ENCODE peak calls at places on chromosomes 13 and 19, in five cellular contexts. W is neuronal stem cell, F is tibial nerve, V is sigmoid colon, B is mesendoderm. L is an unnamed sample.

GRCh38 chr19:4914736-4915501 is 5.6 kb downstream of the UHRF1 start:
- DNase-seq in B (peak; percentile 40), V (no peak), W (no peak), F (no peak), L (no peak)

GRCh38 chr13:37039908-37040307 is 19.6 kb downstream of the SUPT20H start:
- DNase-seq in V (no peak), B (no peak), F (no peak), W (no peak), L (no peak)

GRCh38 chr13:39463611-39464010 is 139.4 kb downstream of the LHFPL6 start:
- DNase-seq in F (no peak), B (no peak), W (no peak), V (no peak), L (no peak)

GRCh38 chr13:23992722-23993438 is 95.6 kb upstream of the C1QTNF9B start:
- DNase-seq in F (no peak), W (no peak), V (no peak), B (no peak), L (no peak)

GRCh38 chr13:99654076-99654475 is 152.8 kb downstream of the TM9SF2 start:
- DNase-seq in B (no peak), W (no peak), V (no peak), F (no peak), L (no peak)

GRCh38 chr13:98856983-98857382 is 104.5 kb upstream of the SLC15A1 start:
- DNase-seq in W (no peak), F (no peak), V (no peak), B (no peak), L (no peak)

GRCh38 chr13:93450226-93450625 is 223.6 kb downstream of the GPC6 start:
- DNase-seq in W (no peak), B (no peak), V (no peak), F (no peak), L (no peak)

GRCh38 chr19:51676566-51677083 is 16.5 kb upstream of the SPACA6 start:
- DNase-seq in V (no peak), F (no peak), B (no peak), W (no peak), L (no peak)

GRCh38 chr19:3690551-3691371 is 9.5 kb downstream of the PIP5K1C start:
- DNase-seq in W (no peak), F (no peak), B (no peak), V (no peak), L (no peak)

GRCh38 chr13:62357887-62358645 is 942.4 kb upstream of the PCDH20 start:
- DNase-seq in B (peak; percentile 94), F (no peak), V (no peak), W (peak; percentile 77), L (no peak)

GRCh38 chr19:36142046-36142445 is 2.2 kb downstream of the CAPNS1 start:
- DNase-seq in V (no peak), W (no peak), F (no peak), B (no peak), L (no peak)

GRCh38 chr13:29884671-29885424 is 34.4 kb upstream of the UBL3 start:
- DNase-seq in F (no peak), W (peak; percentile 53), B (peak; percentile 90), V (no peak), L (no peak)

GRCh38 chr13:110070511-110071120 is 236.3 kb downstream of the COL4A1 start:
- DNase-seq in F (no peak), V (no peak), B (no peak), W (no peak), L (no peak)

GRCh38 chr13:114107686-114108081 is 24.7 kb downstream of the RASA3 start:
- DNase-seq in W (no peak), V (peak; percentile 65), B (no peak), F (no peak), L (peak; percentile 67)

GRCh38 chr13:29954082-29955043 is 103.9 kb upstream of the UBL3 start:
- DNase-seq in F (no peak), W (no peak), V (no peak), B (no peak), L (no peak)

GRCh38 chr13:49219647-49220034 is 497 bp upstream of the MLNR start:
- DNase-seq in V (no peak), F (no peak), B (no peak), W (no peak), L (no peak)

GRCh38 chr13:74273591-74273990 is 139.4 kb upstream of the KLF12 start:
- DNase-seq in B (no peak), V (no peak), F (no peak), W (no peak), L (no peak)

GRCh38 chr19:58261968-58262921 is 16.5 kb upstream of the ZNF8 start:
- DNase-seq in B (peak; percentile 65), V (no peak), F (no peak), W (no peak), L (no peak)

GRCh38 chr13:31807090-31807541 is 67.8 kb downstream of the RXFP2 start:
- DNase-seq in V (no peak), W (no peak), B (peak; percentile 41), F (no peak), L (no peak)

GRCh38 chr13:26529441-26529840 is 28.0 kb upstream of the WASF3 start:
- DNase-seq in V (no peak), B (peak; percentile 71), W (peak; percentile 79), F (no peak), L (peak; percentile 42)

GRCh38 chr13:111312944-111313590 is 7.4 kb upstream of the TEX29 start:
- DNase-seq in W (no peak), B (peak; percentile 13), F (no peak), V (no peak), L (no peak)

GRCh38 chr13:25980255-25980654 is 71.6 kb downstream of the SHISA2 start:
- DNase-seq in F (no peak), W (no peak), B (peak; percentile 91), V (no peak), L (no peak)

GRCh38 chr19:17162580-17162979 is 52.6 kb upstream of the USE1 start:
- DNase-seq in B (no peak), W (no peak), F (no peak), V (no peak), L (no peak)

GRCh38 chr19:17165715-17166114 is 49.4 kb upstream of the USE1 start:
- DNase-seq in F (no peak), V (no peak), B (no peak), W (no peak), L (no peak)

GRCh38 chr19:17160908-17161307 is 54.2 kb upstream of the USE1 start:
- DNase-seq in F (no peak), V (no peak), B (no peak), W (no peak), L (no peak)

GRCh38 chr19:17163652-17164051 is 51.5 kb upstream of the USE1 start:
- DNase-seq in V (no peak), F (no peak), W (no peak), B (no peak), L (no peak)

GRCh38 chr19:17164644-17165043 is 50.5 kb upstream of the USE1 start:
- DNase-seq in W (no peak), F (no peak), B (no peak), V (no peak), L (no peak)
- H3K36me3 ChIP-seq in W (peaks cover 38% of the 10 kb centered on the region), F (peaks cover 100% of the 10 kb centered on the region), B (peaks cover 14% of the 10 kb centered on the region), V (peaks cover 67% of the 10 kb centered on the region), L (peaks cover 62% of the 10 kb centered on the region)

DNA sequence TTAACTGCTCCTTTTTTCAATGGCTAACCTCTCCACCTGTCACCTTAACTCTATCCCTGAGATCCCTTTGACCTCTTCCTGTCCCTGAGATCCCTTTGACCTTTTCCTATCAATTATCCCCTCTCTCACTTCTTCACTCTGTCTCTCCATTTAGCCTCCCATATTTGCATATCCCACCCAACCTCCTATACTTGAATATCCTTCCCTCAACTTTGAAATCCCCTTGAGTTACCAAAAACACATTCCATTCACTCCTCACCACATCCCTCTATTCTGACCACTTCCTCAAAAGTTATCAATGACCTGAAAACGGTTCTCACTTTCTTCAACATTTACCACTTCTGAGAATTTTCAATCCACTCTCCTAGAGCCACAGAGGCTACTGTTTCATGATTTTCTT is 3.0 kb downstream of the MYCBP2 start:
- DNase-seq in F (no peak), B (no peak), V (no peak), W (no peak), L (no peak)
- H3K4me1 ChIP-seq in F (peaks cover 24% of the 10 kb centered on the region), B (peaks cover 10% of the 10 kb centered on the region), V (peaks cover 44% of the 10 kb centered on the region), W (peaks cover 9% of the 10 kb centered on the region), L (peaks cover 43% of the 10 kb centered on the region)

GRCh38 chr19:7596191-7596937 is 701 bp downstream of the CAMSAP3 start:
- DNase-seq in B (no peak), V (no peak), F (no peak), W (no peak), L (no peak)
- H3K4me3 ChIP-seq in B (peak overlapping the region; percentile 39), V (peak overlapping the region; percentile 30), F (peak overlapping the region; percentile 24), W (peak overlapping the region; percentile 96), L (peak overlapping the region; percentile 13)

GRCh38 chr19:39829702-39830275 is 4.2 kb downstream of the DYRK1B start:
- DNase-seq in B (no peak), V (no peak), F (no peak), W (no peak), L (no peak)
- H3K36me3 ChIP-seq in B (peaks cover 2% of the 10 kb centered on the region), V (peaks cover 43% of the 10 kb centered on the region), F (peaks cover 69% of the 10 kb centered on the region), W (peaks cover 46% of the 10 kb centered on the region), L (peaks cover 69% of the 10 kb centered on the region)

DNA sequence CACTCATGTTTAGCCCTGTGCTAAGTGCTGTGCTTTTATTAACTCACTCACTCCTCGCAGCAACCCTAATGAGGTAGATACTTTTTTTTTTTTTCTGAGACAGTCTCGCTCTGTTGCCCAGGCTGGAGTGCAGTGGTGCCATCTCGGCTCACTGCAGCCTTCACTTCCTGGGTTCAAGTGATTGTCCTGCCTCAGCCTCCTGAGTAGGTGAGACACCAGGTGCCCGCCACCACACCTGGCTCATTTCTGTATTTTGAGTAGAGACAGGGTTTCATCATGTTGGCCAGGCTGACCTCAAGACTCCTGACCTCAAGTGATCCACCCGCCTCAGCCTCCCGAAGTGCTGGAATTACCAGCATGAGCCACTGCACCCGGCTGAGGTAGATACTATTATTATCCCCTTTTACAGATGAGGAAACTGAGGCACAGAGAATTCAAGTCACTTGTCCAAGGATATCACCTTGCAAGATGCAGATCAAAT is 2.5 kb downstream of the ITPKC start:
- DNase-seq in W (no peak), B (no peak), F (no peak), V (no peak), L (no peak)
- H3K4me1 ChIP-seq in W (peaks cover 17% of the 10 kb centered on the region), B (peaks cover 3% of the 10 kb centered on the region), F (peaks cover 29% of the 10 kb centered on the region), V (peaks cover 57% of the 10 kb centered on the region), L (peaks cover 79% of the 10 kb centered on the region)

GRCh38 chr19:45151821-45152503 is 8.8 kb downstream of the NKPD1 start:
- DNase-seq in F (no peak), B (no peak), V (no peak), W (no peak), L (no peak)
- H3K4me3 ChIP-seq in F (peak overlapping the region; percentile 29), B (no peak overlapping the region), V (peak overlapping the region; percentile 23), W (peak overlapping the region; percentile 66), L (peak overlapping the region; percentile 34)